ENCODE peak calls at places on chromosome 5, in eight cellular contexts. O, G, H, D, X, P, Q and U are unnamed samples.

GRCh38 chr5:122649080-122649479 is 125.8 kb upstream of the SNX2 start:
- DNase-seq in O (no peak), G (no peak), H (no peak), D (no peak), X (no peak), P (no peak), Q (no peak), U (no peak)

GRCh38 chr5:114055810-114056476 is 305.9 kb upstream of the KCNN2 start:
- DNase-seq in O (peak), G (no peak), H (peak), D (no peak), X (no peak), P (no peak), Q (peak), U (no peak)

GRCh38 chr5:17317499-17317898 is 100.1 kb downstream of the BASP1 start:
- DNase-seq in O (no peak), G (no peak), H (no peak), D (no peak), X (no peak), P (no peak), Q (no peak), U (no peak)

GRCh38 chr5:172525633-172526360 is 71.5 kb upstream of the SH3PXD2B start:
- DNase-seq in O (no peak), G (no peak), H (no peak), D (no peak), X (no peak), P (no peak), Q (peak), U (no peak)

GRCh38 chr5:74414228-74414627 is 226.3 kb downstream of the ENC1 start:
- DNase-seq in O (no peak), G (no peak), H (no peak), D (no peak), X (no peak), P (no peak), Q (no peak), U (no peak)

GRCh38 chr5:149172261-149172660 is 31.0 kb downstream of the ABLIM3 start:
- DNase-seq in O (no peak), G (no peak), H (peak), D (peak), X (peak), P (peak), Q (no peak), U (no peak)

GRCh38 chr5:143374496-143375217 is 28.8 kb downstream of the NR3C1 start:
- DNase-seq in O (no peak), G (no peak), H (peak), D (no peak), X (no peak), P (no peak), Q (no peak), U (no peak)

GRCh38 chr5:71653119-71653518 is 66.0 kb upstream of the CARTPT start:
- DNase-seq in O (no peak), G (no peak), H (no peak), D (no peak), X (peak), P (no peak), Q (no peak), U (no peak)

GRCh38 chr5:75319636-75320035 is 17.4 kb upstream of the HMGCR start:
- DNase-seq in O (no peak), G (no peak), H (no peak), D (no peak), X (no peak), P (no peak), Q (no peak), U (no peak)

GRCh38 chr5:159412284-159413046 is 82.2 kb upstream of the IL12B start:
- DNase-seq in O (no peak), G (no peak), H (no peak), D (peak), X (no peak), P (no peak), Q (no peak), U (no peak)

GRCh38 chr5:54220230-54221040 is 89.9 kb downstream of the ARL15 start:
- DNase-seq in O (no peak), G (no peak), H (no peak), D (no peak), X (no peak), P (no peak), Q (no peak), U (no peak)

GRCh38 chr5:95936812-95937397 is 24.7 kb downstream of the ELL2 start:
- DNase-seq in O (no peak), G (no peak), H (no peak), D (no peak), X (no peak), P (no peak), Q (no peak), U (no peak)
- TF ChIP-seq CTCF in O (no peak), G (no peak), H (no peak), D (no peak), X (no peak), P (no peak), Q (no peak), U (no peak)

GRCh38 chr5:14250094-14250777 is 107.1 kb downstream of the TRIO start:
- DNase-seq in O (no peak), G (peak), H (peak), D (peak), X (no peak), P (no peak), Q (no peak), U (peak)

GRCh38 chr5:14251733-14252132 is 108.6 kb downstream of the TRIO start:
- DNase-seq in O (no peak), G (no peak), H (no peak), D (no peak), X (no peak), P (no peak), Q (no peak), U (no peak)

GRCh38 chr5:14247054-14247386 is 103.9 kb downstream of the TRIO start:
- DNase-seq in O (no peak), G (no peak), H (no peak), D (no peak), X (no peak), P (no peak), Q (no peak), U (no peak)

GRCh38 chr5:14250778-14251711 is 107.9 kb downstream of the TRIO start:
- DNase-seq in O (no peak), G (no peak), H (no peak), D (no peak), X (no peak), P (no peak), Q (no peak), U (no peak)

DNA sequence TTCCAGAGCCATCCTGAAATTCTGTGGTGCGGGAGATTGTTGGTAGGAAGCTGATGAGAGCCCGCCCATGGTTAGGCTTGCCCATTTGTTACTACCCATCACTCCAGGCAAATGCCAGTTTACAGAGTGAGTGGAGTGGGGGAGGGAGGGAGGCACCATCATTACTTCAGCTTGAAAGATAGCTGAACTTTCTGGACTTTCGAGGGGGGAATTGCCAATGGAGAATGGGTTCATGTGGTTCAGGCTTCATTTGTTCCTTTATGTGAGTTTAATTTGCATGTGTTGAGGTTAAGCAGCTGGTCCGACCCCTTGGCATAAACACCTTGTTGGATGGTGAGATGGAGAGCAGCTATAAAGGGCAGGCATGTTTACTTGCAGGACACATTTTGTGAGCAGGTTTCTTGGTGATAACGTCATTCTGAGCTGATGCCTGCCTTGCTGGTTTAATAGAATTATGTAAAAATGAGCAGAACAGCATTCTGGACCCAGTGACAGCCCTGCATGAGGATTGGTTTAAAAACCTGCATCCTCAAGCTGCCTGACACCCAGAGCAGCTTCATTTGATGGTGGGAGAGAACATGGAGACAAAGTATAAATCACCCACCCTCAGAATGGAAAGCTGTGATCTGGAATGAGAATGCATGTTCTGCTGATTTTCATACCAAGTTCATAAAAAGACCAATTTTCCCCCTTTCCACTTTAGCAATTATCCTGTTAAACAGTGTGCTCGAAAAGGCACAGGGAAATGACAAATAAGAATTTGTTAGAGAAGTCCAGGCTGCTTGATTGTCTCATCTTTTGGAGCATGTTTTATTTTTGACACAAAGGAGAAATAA is 106.3 kb downstream of the TRIO start:
- DNase-seq in O (no peak), G (no peak), H (no peak), D (no peak), X (no peak), P (no peak), Q (no peak), U (no peak)
- H3K9ac ChIP-seq in O (no peak), G (no peak), H (no peak), D (no peak), X (no peak), P (no peak), Q (no peak), U (no peak)

GRCh38 chr5:135453613-135454012 is 1.5 kb upstream of the TIFAB start:
- DNase-seq in O (no peak), G (no peak), H (no peak), D (no peak), X (no peak), P (no peak), Q (no peak), U (no peak)

GRCh38 chr5:135456238-135457099 is 4.3 kb upstream of the TIFAB start:
- DNase-seq in O (no peak), G (peak), H (peak), D (peak), X (no peak), P (no peak), Q (no peak), U (peak)

GRCh38 chr5:135452366-135453030 is 347 bp upstream of the TIFAB start:
- DNase-seq in O (no peak), G (no peak), H (no peak), D (no peak), X (no peak), P (no peak), Q (no peak), U (no peak)

GRCh38 chr5:135455876-135456237 is 3.7 kb upstream of the TIFAB start:
- DNase-seq in O (no peak), G (no peak), H (no peak), D (no peak), X (no peak), P (no peak), Q (no peak), U (peak)

DNA sequence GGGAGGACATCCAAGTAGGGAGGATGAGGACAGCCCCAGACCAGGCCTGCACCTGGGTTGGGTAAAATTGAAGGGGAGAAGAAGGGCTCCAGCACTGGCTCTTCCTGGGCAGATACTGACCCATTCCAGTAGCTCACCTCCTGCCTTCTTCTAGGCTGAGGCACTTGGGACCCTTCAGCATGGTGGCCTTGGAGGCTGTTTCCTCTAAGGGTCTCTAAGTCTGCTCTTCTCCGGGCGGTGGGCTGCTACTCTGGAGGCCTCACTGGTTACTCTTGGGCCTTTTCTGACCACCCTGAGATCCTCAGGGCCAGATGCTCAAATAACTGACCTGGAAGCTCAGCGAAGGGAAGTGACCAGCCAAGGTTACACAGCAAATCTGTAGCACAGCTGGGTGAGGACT is 2.8 kb upstream of the TIFAB start:
- DNase-seq in O (no peak), G (no peak), H (no peak), D (no peak), X (no peak), P (no peak), Q (no peak), U (peak)
- H3K27ac ChIP-seq in O (no peak), G (no peak), H (no peak), D (no peak), X (no peak), P (no peak), Q (no peak), U (no peak)

GRCh38 chr5:13477118-13477737 is 467.3 kb downstream of the DNAH5 start:
- DNase-seq in O (no peak), G (no peak), H (peak), D (peak), X (peak), P (no peak), Q (no peak), U (no peak)

GRCh38 chr5:13480834-13481233 is 463.7 kb downstream of the DNAH5 start:
- DNase-seq in O (no peak), G (no peak), H (no peak), D (peak), X (no peak), P (no peak), Q (no peak), U (no peak)

DNA sequence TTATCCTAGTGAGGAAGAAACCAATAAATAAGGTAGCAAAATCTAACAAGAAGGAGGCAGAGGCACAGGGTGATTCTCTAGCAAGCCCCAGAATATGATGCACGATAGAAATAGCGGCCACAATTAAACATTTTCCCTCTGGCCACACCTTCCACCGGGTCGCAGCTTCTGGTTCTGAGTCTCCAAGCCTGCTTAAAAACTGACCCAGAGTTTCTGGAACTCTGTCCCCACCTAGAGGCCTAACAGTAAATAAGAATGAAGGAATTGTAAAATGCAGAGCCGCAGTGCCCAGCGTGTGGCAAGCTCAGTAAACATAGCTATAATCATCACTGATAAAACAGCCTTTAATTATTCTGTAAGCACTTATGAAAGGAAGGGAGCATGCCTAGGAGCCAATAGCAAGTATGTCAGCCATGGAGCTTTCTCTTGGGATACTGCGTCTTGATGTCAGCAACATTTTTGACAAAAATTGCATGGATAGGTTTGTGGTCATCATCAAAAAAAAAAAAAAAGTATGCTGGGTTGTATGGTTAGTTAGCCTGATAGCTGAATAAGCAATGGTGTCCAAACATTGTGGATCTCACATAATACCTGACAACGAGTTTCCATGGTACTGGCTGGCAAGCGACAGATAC is 465.5 kb downstream of the DNAH5 start:
- DNase-seq in O (peak), G (peak), H (peak), D (peak), X (peak), P (no peak), Q (peak), U (no peak)
- TF ChIP-seq CTCF in O (peak), G (peak), H (peak), D (peak), X (peak), P (peak), Q (peak), U (peak)

GRCh38 chr5:135729582-135729879 is 104.9 kb upstream of the SLC25A48 start:
- DNase-seq in O (no peak), G (no peak), H (no peak), D (no peak), X (no peak), P (no peak), Q (no peak), U (no peak)
- H3K9ac ChIP-seq in O (no peak), G (no peak), H (no peak), D (no peak), X (no peak), P (no peak), Q (no peak), U (no peak)

GRCh38 chr5:95393279-95393678 is 2.1 kb downstream of the FAM81B start:
- DNase-seq in O (no peak), G (no peak), H (no peak), D (no peak), X (no peak), P (peak), Q (no peak), U (no peak)
- H3K27ac ChIP-seq in O (no peak), G (no peak), H (no peak), D (no peak), X (no peak), P (no peak), Q (no peak), U (no peak)

GRCh38 chr5:151080620-151081425 is at the start of gene TNIP1:
- DNase-seq in O (peak), G (peak), H (peak), D (peak), X (peak), P (no peak), Q (peak), U (peak)
- TF ChIP-seq CTCF in O (no peak), G (no peak), H (no peak), D (no peak), X (no peak), P (no peak), Q (no peak), U (no peak)

DNA sequence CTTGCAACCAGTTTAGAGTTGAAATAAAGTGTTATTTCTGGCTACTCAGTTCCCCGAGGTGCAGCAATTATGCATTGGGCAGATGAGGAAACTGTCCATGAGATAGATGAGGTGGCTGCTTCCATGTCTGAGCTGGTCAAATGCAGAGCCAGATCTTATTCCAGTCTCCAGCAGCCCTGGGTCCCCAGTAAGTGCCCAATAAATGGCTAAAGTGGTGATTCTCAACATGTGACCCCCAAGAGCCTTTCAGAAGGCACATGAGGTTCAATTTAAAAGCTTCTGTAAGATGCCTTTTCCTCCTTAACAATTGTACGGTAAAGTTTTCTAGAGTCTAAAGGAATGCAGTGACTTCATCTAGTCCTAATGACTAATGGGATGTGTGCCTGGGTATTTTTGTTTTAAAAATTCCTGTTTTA is 17.5 kb downstream of the ATOX1 start:
- DNase-seq in O (no peak), G (no peak), H (peak), D (peak), X (peak), P (no peak), Q (no peak), U (no peak)
- H3K9ac ChIP-seq in O (no peak), G (no peak), H (peak), D (peak), X (peak), P (peak), Q (no peak), U (no peak)

GRCh38 chr5:59586811-59587340 is 306.6 kb downstream of the PDE4D start:
- DNase-seq in O (no peak), G (no peak), H (no peak), D (no peak), X (no peak), P (no peak), Q (no peak), U (no peak)
- H3K27ac ChIP-seq in O (no peak), G (no peak), H (no peak), D (no peak), X (no peak), P (no peak), Q (no peak), U (peak)